ENCODE peak calls at places on chromosomes 11 and 22, in six cellular contexts. O is neural crest cell, W is mammary epithelial cell, F is cardiac fibroblast, G is fibroblast of mammary gland, B is glutamatergic neuron. I is an unnamed sample.

GRCh38 chr11:89604281-89604680 is 105.8 kb upstream of the TRIM77 start:
- DNase-seq in O (no peak), W (no peak), F (no peak), G (no peak), B (no peak), I (no peak)

GRCh38 chr11:27600656-27601055 is 94.1 kb upstream of the LIN7C start:
- DNase-seq in O (no peak), W (no peak), F (no peak), G (no peak), B (no peak), I (no peak)

GRCh38 chr11:64444838-64445441 is 86.0 kb downstream of the RPS6KA4 start:
- DNase-seq in O (no peak), W (peak), F (peak), G (peak), B (no peak), I (no peak)

GRCh38 chr11:22337571-22338464 is at the start of gene SLC17A6:
- DNase-seq in O (peak), W (peak), F (peak), G (peak), B (peak), I (peak)

GRCh38 chr11:132802932-132803331 is 729.4 kb downstream of the OPCML start:
- DNase-seq in O (no peak), W (no peak), F (no peak), G (no peak), B (no peak), I (no peak)

GRCh38 chr22:44347549-44347948 is 34.8 kb upstream of the SHISAL1 start:
- DNase-seq in O (no peak), W (no peak), F (no peak), G (no peak), B (no peak), I (no peak)

GRCh38 chr11:12754582-12755250 is 80.5 kb downstream of the TEAD1 start:
- DNase-seq in O (no peak), W (peak), F (no peak), G (no peak), B (no peak), I (no peak)

GRCh38 chr11:125256471-125257010 is 92.0 kb downstream of the PKNOX2 start:
- DNase-seq in O (no peak), W (no peak), F (no peak), G (no peak), B (no peak), I (no peak)

GRCh38 chr22:37079668-37080171 is 28.2 kb downstream of the KCTD17 start:
- DNase-seq in O (no peak), W (no peak), F (peak), G (peak), B (no peak), I (no peak)

GRCh38 chr11:11810764-11811726 is 30.7 kb upstream of the USP47 start:
- DNase-seq in O (no peak), W (no peak), F (no peak), G (no peak), B (no peak), I (no peak)

GRCh38 chr11:110156503-110156902 is 63.3 kb downstream of the ZC3H12C start:
- DNase-seq in O (no peak), W (no peak), F (no peak), G (no peak), B (no peak), I (no peak)

GRCh38 chr11:134510641-134511040 is 98.6 kb upstream of the B3GAT1 start:
- DNase-seq in O (no peak), W (no peak), F (no peak), G (no peak), B (no peak), I (no peak)

GRCh38 chr22:35568751-35569725 is 28.4 kb downstream of the RASD2 start:
- DNase-seq in O (no peak), W (peak), F (peak), G (peak), B (no peak), I (no peak)

GRCh38 chr11:3840289-3840869 is 380 bp downstream of the RHOG start:
- DNase-seq in O (peak), W (no peak), F (no peak), G (no peak), B (peak), I (peak)

GRCh38 chr22:23109441-23109978 is 32.3 kb downstream of the RSPH14 start:
- DNase-seq in O (no peak), W (no peak), F (no peak), G (no peak), B (no peak), I (no peak)

GRCh38 chr22:36425977-36426523 is 38.3 kb upstream of the MYH9 start:
- DNase-seq in O (peak), W (no peak), F (peak), G (peak), B (peak), I (no peak)

GRCh38 chr22:30265851-30266444 is 703 bp downstream of the OSM start:
- DNase-seq in O (no peak), W (no peak), F (no peak), G (peak), B (no peak), I (peak)

GRCh38 chr11:73287400-73288101 is 15.4 kb downstream of the P2RY6 start:
- DNase-seq in O (no peak), W (no peak), F (no peak), G (no peak), B (no peak), I (no peak)

GRCh38 chr11:93117578-93117964 is 80.2 kb downstream of the SLC36A4 start:
- DNase-seq in O (no peak), W (no peak), F (no peak), G (no peak), B (no peak), I (no peak)

GRCh38 chr11:69383946-69384547 is 90.1 kb downstream of the MYEOV start:
- DNase-seq in O (no peak), W (no peak), F (no peak), G (no peak), B (no peak), I (no peak)

GRCh38 chr22:49087163-49087562 is 740.5 kb downstream of the BRD1 start:
- DNase-seq in O (no peak), W (no peak), F (no peak), G (no peak), B (no peak), I (no peak)

GRCh38 chr11:3984896-3985295 is 109.7 kb upstream of the RRM1 start:
- DNase-seq in O (no peak), W (no peak), F (peak), G (no peak), B (no peak), I (no peak)

GRCh38 chr11:61826930-61827572 is 1.0 kb upstream of the FADS2 start:
- DNase-seq in O (no peak), W (no peak), F (no peak), G (no peak), B (peak), I (peak)

GRCh38 chr22:31574015-31574670 is 77.8 kb downstream of the SFI1 start:
- DNase-seq in O (no peak), W (no peak), F (peak), G (peak), B (no peak), I (no peak)

DNA sequence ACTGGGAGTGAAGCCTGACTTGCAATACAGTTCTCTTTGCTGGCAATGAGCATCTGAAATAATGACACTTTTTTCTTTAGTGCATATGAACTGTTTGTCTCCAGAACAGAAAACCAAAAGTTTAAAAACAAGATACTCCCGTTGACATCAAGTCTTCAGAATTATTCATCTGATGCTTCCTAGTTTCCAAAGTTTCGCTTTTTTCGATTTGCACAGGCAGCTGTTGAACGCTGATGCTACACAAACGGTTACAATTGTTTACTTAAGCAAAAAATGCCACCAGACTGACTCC is 612 bp upstream of the BIRC2 start:
- DNase-seq in O (no peak), W (no peak), F (no peak), G (no peak), B (no peak), I (peak)
- TF ChIP-seq CTCF in O (no peak), W (no peak), F (no peak), G (no peak), B (no peak), I (no peak)

GRCh38 chr11:1953489-1954284 is 6.6 kb downstream of the MRPL23 start:
- DNase-seq in O (no peak), W (no peak), F (no peak), G (no peak), B (no peak), I (no peak)
- TF ChIP-seq CTCF in O (no peak), W (peak), F (no peak), G (peak), B (no peak), I (no peak)

DNA sequence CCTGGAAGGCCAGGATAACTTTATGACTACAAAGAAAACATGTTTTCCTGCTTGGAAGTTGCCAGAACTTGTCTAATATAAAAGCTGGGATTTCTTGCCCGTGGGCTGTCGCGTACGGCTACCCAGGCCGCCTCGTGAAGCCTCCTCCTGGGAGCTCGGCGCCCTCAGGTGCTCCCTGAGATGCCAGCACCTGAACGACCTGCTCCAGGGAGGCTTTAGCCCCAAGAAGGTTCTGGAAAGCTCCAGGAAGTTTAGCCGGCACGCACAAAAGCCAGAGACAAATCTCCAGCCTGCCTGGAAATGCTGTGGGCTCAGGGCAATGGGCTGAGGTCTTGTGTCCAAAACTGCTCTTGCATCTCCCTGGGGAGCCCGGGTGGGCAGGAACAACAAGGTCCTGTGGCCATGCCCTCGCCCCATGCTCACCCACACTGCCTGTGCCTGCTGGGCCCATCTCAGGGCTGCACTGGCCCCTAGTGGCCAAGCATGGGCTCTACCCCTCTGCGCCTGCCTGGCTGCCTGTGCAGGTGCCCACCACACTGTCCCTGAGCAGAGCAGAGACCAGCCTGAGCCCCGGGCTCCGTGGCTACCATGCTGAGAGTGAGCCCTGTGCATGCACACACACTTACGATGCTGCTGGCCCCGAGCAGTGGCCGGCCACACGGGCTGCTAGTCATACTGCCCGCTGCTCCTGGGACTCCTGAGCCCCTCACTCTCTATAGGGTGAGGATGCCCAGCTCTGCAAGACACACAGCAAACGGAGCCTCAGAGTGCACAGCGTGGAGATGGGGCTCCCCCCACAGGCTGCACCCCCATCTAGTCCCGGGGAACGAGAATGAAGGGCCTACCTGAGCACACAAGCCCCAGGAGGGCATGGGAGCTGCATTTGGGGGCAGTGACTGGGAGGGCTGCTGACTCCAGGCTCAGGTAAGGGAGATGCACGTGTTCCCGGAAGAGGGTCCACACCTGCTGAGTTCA is 4.9 kb upstream of the CELSR1 start:
- DNase-seq in O (peak), W (peak), F (peak), G (peak), B (peak), I (peak)
- TF ChIP-seq CTCF in O (peak), W (peak), F (peak), G (peak), B (peak), I (peak)

GRCh38 chr22:41252365-41252764 is 11.6 kb upstream of the CHADL start:
- DNase-seq in O (no peak), W (no peak), F (no peak), G (no peak), B (no peak), I (no peak)

GRCh38 chr22:41256898-41257260 is 16.1 kb upstream of the CHADL start:
- DNase-seq in O (no peak), W (no peak), F (peak), G (no peak), B (no peak), I (no peak)

GRCh38 chr22:41257696-41258095 is 17.0 kb upstream of the CHADL start:
- DNase-seq in O (no peak), W (no peak), F (no peak), G (no peak), B (no peak), I (no peak)

GRCh38 chr22:41254230-41254629 is 13.5 kb upstream of the CHADL start:
- DNase-seq in O (no peak), W (no peak), F (no peak), G (no peak), B (no peak), I (no peak)

DNA sequence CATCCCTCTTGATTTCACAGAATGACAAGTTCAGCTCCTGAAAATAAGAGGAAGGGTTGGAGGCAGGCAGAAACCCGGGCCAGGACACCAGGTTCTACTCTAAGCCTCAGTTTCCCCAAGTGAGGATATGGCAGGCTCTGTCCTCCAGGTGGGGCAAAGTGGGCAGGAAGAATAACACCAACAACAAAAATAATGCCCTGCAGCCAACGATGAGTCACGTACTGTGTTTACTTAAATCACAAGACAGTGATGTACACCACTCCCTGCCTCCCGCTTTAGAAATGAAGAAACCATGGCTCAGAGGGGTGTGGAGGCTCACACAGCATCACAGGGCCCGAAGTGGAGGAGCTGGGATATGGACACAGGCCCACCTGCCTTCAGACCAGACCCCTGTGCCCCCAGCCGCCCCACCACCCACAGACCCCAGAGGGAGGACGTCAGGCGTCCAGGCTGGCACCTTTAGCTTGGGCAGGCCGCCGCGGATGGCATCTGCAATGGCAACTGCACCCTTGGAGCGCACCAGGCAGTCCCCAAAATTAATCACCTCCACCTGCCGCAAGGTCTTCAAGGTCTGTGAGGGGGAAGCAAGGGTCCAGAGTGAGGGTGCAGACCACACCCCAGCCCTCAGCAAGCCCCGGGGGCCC is 15.6 kb upstream of the CHADL start:
- DNase-seq in O (no peak), W (peak), F (peak), G (peak), B (no peak), I (no peak)
- TF ChIP-seq CTCF in O (no peak), W (peak), F (peak), G (peak), B (no peak), I (no peak)

DNA sequence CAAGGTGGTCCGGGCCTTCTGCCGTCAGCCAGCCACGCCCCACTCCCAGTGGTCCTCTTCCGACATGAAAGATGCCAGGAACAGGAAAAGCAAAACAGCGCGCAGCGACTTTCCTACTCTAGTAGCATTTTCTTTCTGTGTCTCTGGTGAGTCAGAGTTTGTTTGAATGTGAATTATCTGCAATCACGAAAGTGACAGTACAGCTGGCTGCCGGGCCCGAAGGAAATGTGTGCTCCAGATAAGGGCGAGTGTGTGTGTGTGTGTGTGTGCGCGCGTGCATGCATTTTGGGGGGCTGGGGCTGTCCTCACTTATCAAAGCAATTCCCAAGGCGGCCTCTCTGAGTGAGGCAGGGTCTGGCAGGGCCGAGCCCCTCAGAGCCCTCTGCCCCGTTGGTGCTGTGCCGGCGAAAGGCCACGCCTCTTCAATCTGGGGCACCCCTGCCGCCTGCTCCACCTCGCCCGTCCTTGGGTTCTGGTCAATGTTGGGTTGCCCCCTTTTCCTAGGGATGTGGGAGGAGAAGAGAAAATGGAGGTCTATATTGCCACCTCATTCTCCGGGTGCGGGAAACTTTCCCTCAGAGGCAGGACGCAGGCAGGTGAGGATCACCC is 288.4 kb downstream of the KIRREL3 start:
- DNase-seq in O (no peak), W (no peak), F (no peak), G (no peak), B (no peak), I (no peak)
- TF ChIP-seq CTCF in O (no peak), W (no peak), F (no peak), G (no peak), B (no peak), I (no peak)

DNA sequence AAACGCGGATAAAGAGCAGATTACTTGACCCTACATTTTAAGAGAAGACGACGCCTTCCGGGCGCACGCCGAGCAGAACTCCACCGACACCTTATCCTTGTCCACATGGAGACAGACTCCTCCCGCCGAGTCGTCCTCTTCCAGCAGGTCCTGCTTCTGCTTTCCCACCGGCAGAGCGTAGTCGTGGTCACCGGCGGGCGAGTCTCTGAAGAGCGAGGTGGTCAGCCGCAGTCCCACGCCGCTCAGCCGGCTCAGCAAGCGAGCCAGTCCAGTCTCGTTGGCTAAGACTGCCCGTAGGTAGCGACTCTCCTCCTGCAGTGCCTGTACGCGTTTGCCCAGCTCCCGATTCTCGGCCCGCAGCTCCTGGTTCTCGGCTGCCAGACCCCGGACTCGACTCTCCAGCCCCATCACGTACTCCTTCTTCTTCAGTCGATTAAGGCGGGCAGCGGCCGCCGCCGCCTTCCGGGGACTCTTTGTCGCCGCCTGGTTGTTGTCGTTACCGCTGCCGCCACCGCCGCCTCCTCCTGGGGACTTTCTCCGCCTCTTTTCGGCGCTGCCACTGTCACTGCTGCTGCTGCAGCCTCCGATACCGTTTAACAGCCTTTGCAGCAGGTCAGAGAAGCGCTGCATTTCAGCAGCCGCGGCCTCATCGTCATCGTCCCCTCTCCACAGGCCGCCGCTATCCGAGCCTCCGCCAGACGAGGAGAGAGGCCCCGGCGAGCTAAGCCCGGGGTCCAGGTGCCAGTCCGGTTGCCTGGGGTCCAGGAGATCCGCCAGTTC is 958 bp downstream of the CREBZF start:
- DNase-seq in O (peak), W (peak), F (peak), G (peak), B (peak), I (peak)
- TF ChIP-seq CTCF in O (peak), W (peak), F (peak), G (peak), B (peak), I (peak)